ENCODE peak calls at places on chromosomes 1 and 21, in six cellular contexts. I is nephron progenitor cell, Z is AG04450, F is psoas muscle, R is neural progenitor cell, U is epithelial cell of esophagus. Y is an unnamed sample.

GRCh38 chr1:209627349-209628196 is 24.7 kb downstream of the LAMB3 start:
- DNase-seq in U (peak), R (peak), I (peak), F (peak), Z (no peak), Y (peak)

GRCh38 chr1:145956776-145957442 is 908 bp downstream of the LIX1L start:
- DNase-seq in R (no peak), Z (no peak), U (no peak), F (peak), I (no peak), Y (no peak)

GRCh38 chr1:145858238-145858936 is 494 bp downstream of the PIAS3 start:
- DNase-seq in U (peak), R (peak), Z (no peak), F (no peak), I (peak), Y (peak)

GRCh38 chr1:10644307-10645128 is 151.9 kb downstream of the CASZ1 start:
- DNase-seq in R (no peak), I (no peak), U (peak), Z (no peak), F (no peak), Y (no peak)

GRCh38 chr1:56291374-56291841 is 288.0 kb downstream of the PLPP3 start:
- DNase-seq in I (no peak), Z (no peak), R (peak), U (no peak), F (peak), Y (no peak)

GRCh38 chr1:235999259-235999925 is 65.5 kb downstream of the NID1 start:
- DNase-seq in F (no peak), U (peak), R (no peak), Z (peak), I (no peak), Y (peak)

GRCh38 chr1:192983349-192983980 is 75.7 kb downstream of the UCHL5 start:
- DNase-seq in F (no peak), R (no peak), U (peak), I (no peak), Z (no peak), Y (no peak)

GRCh38 chr1:37056201-37056764 is 22.0 kb upstream of the GRIK3 start:
- DNase-seq in I (no peak), Z (no peak), U (no peak), F (no peak), R (peak), Y (no peak)

GRCh38 chr1:107702946-107703571 is 261.9 kb downstream of the VAV3 start:
- DNase-seq in I (no peak), U (no peak), R (no peak), Z (no peak), F (no peak), Y (no peak)

GRCh38 chr1:39474810-39475209 is 16.6 kb upstream of the BMP8A start:
- DNase-seq in F (no peak), I (no peak), Z (no peak), R (no peak), U (no peak), Y (no peak)

GRCh38 chr1:43419627-43420425 is 30.1 kb downstream of the SZT2 start:
- DNase-seq in U (no peak), F (no peak), Z (no peak), R (no peak), I (no peak), Y (no peak)

GRCh38 chr1:50268049-50268448 is 155.2 kb downstream of the DMRTA2 start:
- DNase-seq in I (peak), R (peak), Z (no peak), F (no peak), U (peak), Y (no peak)

GRCh38 chr1:183270541-183271141 is 84.6 kb downstream of the LAMC2 start:
- DNase-seq in Z (peak), F (no peak), U (no peak), I (no peak), R (no peak), Y (no peak)

GRCh38 chr1:166122873-166123466 is 43.8 kb downstream of the FAM78B start:
- DNase-seq in F (no peak), I (no peak), R (no peak), Z (no peak), U (no peak), Y (no peak)

GRCh38 chr1:12528021-12528852 is 89.8 kb downstream of the DHRS3 start:
- DNase-seq in R (no peak), F (peak), I (no peak), Z (no peak), U (peak), Y (no peak)

GRCh38 chr1:219908170-219908569 is 20.2 kb downstream of the SLC30A10 start:
- DNase-seq in Z (no peak), R (no peak), U (no peak), I (no peak), F (no peak), Y (no peak)

GRCh38 chr1:22326931-22327330 is 124.7 kb upstream of the ZBTB40 start:
- DNase-seq in R (no peak), F (no peak), U (no peak), Z (no peak), I (no peak), Y (no peak)

GRCh38 chr1:181141431-181141910 is 53.0 kb downstream of the IER5 start:
- DNase-seq in F (no peak), R (no peak), U (peak), I (no peak), Z (no peak), Y (no peak)

GRCh38 chr1:119139857-119140176 is 636 bp downstream of the WARS2 start:
- DNase-seq in Z (no peak), R (no peak), U (no peak), I (no peak), F (no peak), Y (no peak)

GRCh38 chr1:244652699-244653438 is at the start of gene DESI2:
- DNase-seq in Z (peak), U (peak), F (peak), I (peak), R (peak), Y (peak)

GRCh38 chr1:244651956-244652698 is 799 bp upstream of the DESI2 start:
- DNase-seq in I (no peak), F (no peak), R (peak), U (no peak), Z (no peak), Y (no peak)

GRCh38 chr1:244655186-244655585 is 2.3 kb downstream of the DESI2 start:
- DNase-seq in Z (no peak), R (no peak), F (no peak), U (no peak), I (no peak), Y (no peak)

GRCh38 chr1:244654284-244655038 is 1.5 kb downstream of the DESI2 start:
- DNase-seq in R (no peak), I (no peak), U (peak), F (no peak), Z (no peak), Y (no peak)

DNA sequence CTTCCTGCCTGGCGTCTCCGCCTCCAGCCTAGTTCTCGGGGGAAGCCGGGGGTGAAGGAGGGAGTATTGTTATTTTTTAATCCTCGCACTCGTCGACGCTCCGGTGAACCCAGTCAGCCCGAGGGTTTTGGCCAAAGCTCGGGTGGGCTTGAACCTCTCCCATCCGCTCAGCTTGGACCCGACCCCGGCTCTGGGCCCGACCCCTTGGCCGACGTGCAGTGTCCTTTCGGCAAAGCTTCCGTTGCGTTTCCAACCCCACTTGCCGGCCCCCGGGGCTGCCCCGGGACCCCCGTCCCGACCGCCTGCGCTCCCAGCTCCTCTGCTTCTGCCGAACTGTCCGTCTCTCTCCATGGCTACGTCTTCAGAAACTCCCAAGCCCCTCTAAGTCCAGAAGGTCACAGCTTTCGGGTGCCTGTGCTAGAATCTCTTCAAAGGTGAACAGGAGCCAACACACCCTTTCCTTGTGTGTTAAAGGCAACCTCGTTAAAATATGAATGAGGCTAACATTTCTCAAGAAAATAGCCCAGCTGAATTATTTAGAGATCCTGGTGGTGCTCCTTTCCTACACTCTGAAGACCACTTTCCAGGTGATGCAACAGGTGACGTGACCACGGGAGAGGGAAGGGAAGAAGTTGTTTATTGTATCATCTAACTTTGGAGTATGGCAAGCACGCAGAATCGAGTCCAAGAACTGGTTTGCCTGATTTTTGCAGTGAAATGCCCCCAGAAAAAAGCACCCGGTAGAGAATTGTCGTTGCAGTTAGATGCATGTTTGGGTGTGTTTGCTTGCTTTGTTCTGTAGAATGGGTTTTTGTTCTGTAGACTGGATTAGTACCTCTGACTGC is 735 bp downstream of the DESI2 start:
- DNase-seq in Z (no peak), R (peak), U (peak), F (no peak), I (peak), Y (no peak)
- TF ChIP-seq CTCF in Z (no peak), R (no peak), U (no peak), F (no peak), I (no peak), Y (peak)

GRCh38 chr1:109718495-109718894 is 6.4 kb downstream of the GSTM5 start:
- DNase-seq in Z (no peak), U (no peak), R (peak), I (no peak), F (no peak), Y (no peak)
- TF ChIP-seq CTCF in Z (no peak), U (no peak), R (no peak), I (no peak), F (no peak), Y (no peak)

GRCh38 chr1:23804183-23804582 is 3.6 kb upstream of the GALE start:
- DNase-seq in I (peak), R (no peak), U (no peak), Z (no peak), F (no peak), Y (no peak)
- TF ChIP-seq CTCF in I (peak), R (no peak), U (no peak), Z (peak), F (no peak), Y (no peak)

GRCh38 chr1:53266038-53266437 is 27.7 kb upstream of the MAGOH start:
- DNase-seq in R (peak), F (no peak), U (peak), I (no peak), Z (no peak), Y (no peak)
- TF ChIP-seq CTCF in R (peak), F (no peak), U (peak), I (no peak), Z (peak), Y (no peak)

GRCh38 chr1:35192853-35193664 is at the start of gene SFPQ:
- DNase-seq in R (peak), I (peak), F (peak), Z (peak), U (peak), Y (peak)

GRCh38 chr1:35188578-35189392 is 4.2 kb downstream of the SFPQ start:
- DNase-seq in Z (no peak), F (no peak), U (no peak), I (no peak), R (no peak), Y (no peak)

GRCh38 chr1:35191429-35192055 is 1.4 kb downstream of the SFPQ start:
- DNase-seq in F (no peak), R (no peak), Z (no peak), I (no peak), U (no peak), Y (no peak)

GRCh38 chr1:35190784-35191183 is 2.2 kb downstream of the SFPQ start:
- DNase-seq in Z (no peak), I (no peak), U (peak), F (no peak), R (no peak), Y (no peak)

GRCh38 chr1:35192056-35192852 is 691 bp downstream of the SFPQ start:
- DNase-seq in U (peak), R (peak), I (peak), F (peak), Z (no peak), Y (peak)
- TF ChIP-seq CTCF in U (no peak), R (peak), I (no peak), F (peak), Z (no peak), Y (no peak)

DNA sequence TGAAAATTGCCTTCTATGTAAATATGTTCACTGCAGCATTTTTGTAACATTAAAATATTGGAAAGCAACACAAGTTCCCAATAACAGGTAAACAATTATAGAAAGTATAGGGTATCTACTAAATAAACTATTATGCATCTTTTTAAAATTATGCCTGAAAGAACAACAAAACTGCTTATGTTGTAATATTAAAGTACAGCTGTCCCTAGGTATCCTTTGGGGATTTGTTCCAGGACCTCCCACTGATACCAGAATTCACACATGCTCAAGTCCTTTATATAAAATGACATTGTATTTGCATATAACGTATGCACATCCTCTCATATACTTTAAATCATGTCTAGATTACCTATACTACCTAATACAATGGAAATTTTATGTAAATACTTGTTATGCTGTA is 121.8 kb upstream of the TNFSF4 start:
- DNase-seq in Z (no peak), I (no peak), R (no peak), U (no peak), F (no peak), Y (no peak)
- TF ChIP-seq CTCF in Z (no peak), I (no peak), R (no peak), U (no peak), F (no peak), Y (no peak)

GRCh38 chr1:198879711-198880306 is 241.0 kb downstream of the PTPRC start:
- DNase-seq in U (no peak), I (no peak), Z (no peak), F (no peak), R (no peak), Y (no peak)

GRCh38 chr1:198880818-198881597 is 242.2 kb downstream of the PTPRC start:
- DNase-seq in R (no peak), F (no peak), Z (peak), I (no peak), U (peak), Y (no peak)

GRCh38 chr1:198878566-198878965 is 239.7 kb downstream of the PTPRC start:
- DNase-seq in R (no peak), F (no peak), I (no peak), U (no peak), Z (no peak), Y (no peak)

GRCh38 chr1:198880397-198880796 is 241.6 kb downstream of the PTPRC start:
- DNase-seq in Z (no peak), R (no peak), U (no peak), F (no peak), I (no peak), Y (no peak)

GRCh38 chr1:198883184-198883583 is 244.3 kb downstream of the PTPRC start:
- DNase-seq in U (peak), Z (no peak), R (no peak), F (no peak), I (no peak), Y (no peak)
- TF ChIP-seq CTCF in U (no peak), Z (no peak), R (no peak), F (no peak), I (no peak), Y (no peak)

GRCh38 chr21:17146426-17146825 is 366.4 kb upstream of the CXADR start:
- DNase-seq in R (no peak), F (no peak), I (no peak), Z (no peak), U (no peak), Y (no peak)
- TF ChIP-seq CTCF in R (peak), F (no peak), I (no peak), Z (no peak), U (no peak), Y (no peak)

DNA sequence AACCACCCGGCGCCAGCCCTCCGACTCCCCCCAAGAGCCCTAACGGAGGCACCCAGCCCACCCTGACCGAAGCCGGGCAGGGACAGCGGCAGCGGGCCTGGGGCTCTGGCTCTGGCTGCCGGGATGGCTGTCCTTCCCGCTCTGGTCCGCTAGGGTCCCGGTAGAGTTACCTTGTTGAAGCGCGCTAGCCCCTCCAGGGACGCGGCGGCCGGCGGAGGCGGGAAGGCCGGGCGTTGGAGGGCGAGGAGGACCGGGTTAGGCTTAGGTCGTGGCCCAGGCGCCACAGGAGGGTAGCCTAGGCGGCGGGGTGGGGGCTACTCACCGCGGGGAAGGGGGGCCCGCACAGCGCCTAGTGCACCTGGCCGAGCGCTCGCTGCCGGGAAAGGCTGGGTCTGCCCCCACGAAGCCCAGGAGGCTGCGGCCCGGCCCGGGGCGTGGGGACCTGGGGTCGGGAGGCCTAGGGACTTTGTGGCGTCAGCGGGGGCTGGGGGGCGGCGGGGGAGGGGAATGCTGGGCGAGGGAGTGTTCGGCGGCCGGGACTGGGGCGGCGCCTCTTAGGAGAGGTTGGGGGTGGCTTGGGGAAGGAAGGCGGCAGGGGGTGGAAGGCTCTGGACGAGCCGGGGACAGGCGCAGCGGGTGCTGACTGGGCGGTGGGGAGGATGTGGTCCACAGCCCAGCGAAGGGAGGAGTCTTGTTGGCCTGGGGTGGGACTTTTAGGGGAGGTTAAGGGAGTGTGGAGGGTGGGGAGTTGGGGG is at the start of gene TRIM17:
- DNase-seq in Z (no peak), R (peak), I (peak), F (no peak), U (peak), Y (peak)
- TF ChIP-seq CTCF in Z (peak), R (peak), I (peak), F (no peak), U (peak), Y (no peak)

Y was measured in natural killer cell.